ENCODE peak calls at places on chromosomes 5 and 9, in five cellular contexts. One of them, this sample, is unnamed.

GRCh38 chr9:93575706-93576295 is 583 bp upstream of the PHF2 start:
- DNase-seq in lower lobe of right lung: peak
- DNase-seq in RWPE1: peak
- DNase-seq in CD8-positive, alpha-beta T cell: peak
- DNase-seq in tibial artery: peak
- DNase-seq in this sample: no peak

GRCh38 chr5:86929123-86929766 is 311.5 kb downstream of the COX7C start:
- DNase-seq in tibial artery: no peak
- DNase-seq in lower lobe of right lung: no peak
- DNase-seq in RWPE1: no peak
- DNase-seq in CD8-positive, alpha-beta T cell: no peak
- DNase-seq in this sample: no peak

GRCh38 chr9:3251309-3251708 is 274.5 kb downstream of the RFX3 start:
- DNase-seq in tibial artery: no peak
- DNase-seq in lower lobe of right lung: no peak
- DNase-seq in RWPE1: no peak
- DNase-seq in CD8-positive, alpha-beta T cell: no peak
- DNase-seq in this sample: no peak

GRCh38 chr9:121529237-121529987 is 29.8 kb upstream of the GGTA1 start:
- DNase-seq in tibial artery: peak
- DNase-seq in RWPE1: peak
- DNase-seq in CD8-positive, alpha-beta T cell: no peak
- DNase-seq in lower lobe of right lung: peak
- DNase-seq in this sample: no peak

GRCh38 chr9:108801949-108802348 is 53.8 kb downstream of the ACTL7B start:
- DNase-seq in lower lobe of right lung: no peak
- DNase-seq in RWPE1: no peak
- DNase-seq in CD8-positive, alpha-beta T cell: no peak
- DNase-seq in tibial artery: no peak
- DNase-seq in this sample: no peak

GRCh38 chr5:91403404-91403803 is 20.3 kb upstream of the ARRDC3 start:
- DNase-seq in CD8-positive, alpha-beta T cell: no peak
- DNase-seq in tibial artery: no peak
- DNase-seq in RWPE1: no peak
- DNase-seq in lower lobe of right lung: no peak
- DNase-seq in this sample: no peak

GRCh38 chr9:130445268-130445983 is 665 bp downstream of the ASS1 start:
- DNase-seq in CD8-positive, alpha-beta T cell: no peak
- DNase-seq in tibial artery: peak
- DNase-seq in lower lobe of right lung: peak
- DNase-seq in RWPE1: peak
- DNase-seq in this sample: no peak

GRCh38 chr5:146588806-146589355 is 72.9 kb upstream of the GPR151 start:
- DNase-seq in CD8-positive, alpha-beta T cell: no peak
- DNase-seq in lower lobe of right lung: no peak
- DNase-seq in RWPE1: no peak
- DNase-seq in tibial artery: no peak
- DNase-seq in this sample: no peak

GRCh38 chr5:34620185-34620584 is 35.9 kb upstream of the RAI14 start:
- DNase-seq in tibial artery: no peak
- DNase-seq in CD8-positive, alpha-beta T cell: no peak
- DNase-seq in RWPE1: no peak
- DNase-seq in lower lobe of right lung: no peak
- DNase-seq in this sample: no peak

GRCh38 chr9:91700475-91700874 is 249.6 kb downstream of the ROR2 start:
- DNase-seq in RWPE1: no peak
- DNase-seq in tibial artery: no peak
- DNase-seq in lower lobe of right lung: no peak
- DNase-seq in CD8-positive, alpha-beta T cell: no peak
- DNase-seq in this sample: no peak

GRCh38 chr5:148687427-148687826 is 33.1 kb upstream of the HTR4 start:
- DNase-seq in lower lobe of right lung: no peak
- DNase-seq in tibial artery: no peak
- DNase-seq in CD8-positive, alpha-beta T cell: no peak
- DNase-seq in RWPE1: no peak
- DNase-seq in this sample: no peak
- TF ChIP-seq CTCF in lower lobe of right lung: no peak
- TF ChIP-seq CTCF in tibial artery: no peak
- TF ChIP-seq CTCF in CD8-positive, alpha-beta T cell: no peak
- TF ChIP-seq CTCF in RWPE1: no peak
- TF ChIP-seq CTCF in this sample: peak

GRCh38 chr9:83503881-83504280 is 34.3 kb downstream of the FRMD3 start:
- DNase-seq in tibial artery: no peak
- DNase-seq in lower lobe of right lung: no peak
- DNase-seq in RWPE1: no peak
- DNase-seq in CD8-positive, alpha-beta T cell: no peak
- DNase-seq in this sample: no peak

GRCh38 chr9:83505282-83505681 is 32.9 kb downstream of the FRMD3 start:
- DNase-seq in CD8-positive, alpha-beta T cell: no peak
- DNase-seq in lower lobe of right lung: no peak
- DNase-seq in RWPE1: no peak
- DNase-seq in tibial artery: no peak
- DNase-seq in this sample: no peak

GRCh38 chr9:83511051-83511450 is 27.1 kb downstream of the FRMD3 start:
- DNase-seq in RWPE1: peak
- DNase-seq in CD8-positive, alpha-beta T cell: no peak
- DNase-seq in tibial artery: no peak
- DNase-seq in lower lobe of right lung: no peak
- DNase-seq in this sample: no peak

GRCh38 chr9:83509372-83509771 is 28.8 kb downstream of the FRMD3 start:
- DNase-seq in CD8-positive, alpha-beta T cell: no peak
- DNase-seq in RWPE1: no peak
- DNase-seq in tibial artery: no peak
- DNase-seq in lower lobe of right lung: no peak
- DNase-seq in this sample: no peak

GRCh38 chr9:83508072-83508471 is 30.1 kb downstream of the FRMD3 start:
- DNase-seq in lower lobe of right lung: no peak
- DNase-seq in RWPE1: no peak
- DNase-seq in CD8-positive, alpha-beta T cell: peak
- DNase-seq in tibial artery: no peak
- DNase-seq in this sample: no peak
- TF ChIP-seq CTCF in lower lobe of right lung: no peak
- TF ChIP-seq CTCF in RWPE1: no peak
- TF ChIP-seq CTCF in CD8-positive, alpha-beta T cell: no peak
- TF ChIP-seq CTCF in tibial artery: no peak
- TF ChIP-seq CTCF in this sample: no peak

GRCh38 chr9:96067551-96068076 is 192.1 kb downstream of the ERCC6L2 start:
- DNase-seq in CD8-positive, alpha-beta T cell: no peak
- DNase-seq in tibial artery: no peak
- DNase-seq in lower lobe of right lung: no peak
- DNase-seq in RWPE1: no peak
- DNase-seq in this sample: no peak

GRCh38 chr9:96067004-96067403 is 191.5 kb downstream of the ERCC6L2 start:
- DNase-seq in lower lobe of right lung: no peak
- DNase-seq in RWPE1: no peak
- DNase-seq in tibial artery: peak
- DNase-seq in CD8-positive, alpha-beta T cell: no peak
- DNase-seq in this sample: no peak

GRCh38 chr9:96068511-96068910 is 193.0 kb downstream of the ERCC6L2 start:
- DNase-seq in lower lobe of right lung: no peak
- DNase-seq in CD8-positive, alpha-beta T cell: no peak
- DNase-seq in tibial artery: no peak
- DNase-seq in RWPE1: no peak
- DNase-seq in this sample: no peak

GRCh38 chr9:96071245-96072124 is 196.0 kb downstream of the ERCC6L2 start:
- DNase-seq in lower lobe of right lung: no peak
- DNase-seq in CD8-positive, alpha-beta T cell: no peak
- DNase-seq in RWPE1: peak
- DNase-seq in tibial artery: no peak
- DNase-seq in this sample: no peak

GRCh38 chr9:96069821-96070220 is 194.3 kb downstream of the ERCC6L2 start:
- DNase-seq in RWPE1: no peak
- DNase-seq in lower lobe of right lung: no peak
- DNase-seq in CD8-positive, alpha-beta T cell: no peak
- DNase-seq in tibial artery: no peak
- DNase-seq in this sample: no peak
- TF ChIP-seq CTCF in RWPE1: no peak
- TF ChIP-seq CTCF in lower lobe of right lung: no peak
- TF ChIP-seq CTCF in CD8-positive, alpha-beta T cell: no peak
- TF ChIP-seq CTCF in tibial artery: no peak
- TF ChIP-seq CTCF in this sample: no peak

DNA sequence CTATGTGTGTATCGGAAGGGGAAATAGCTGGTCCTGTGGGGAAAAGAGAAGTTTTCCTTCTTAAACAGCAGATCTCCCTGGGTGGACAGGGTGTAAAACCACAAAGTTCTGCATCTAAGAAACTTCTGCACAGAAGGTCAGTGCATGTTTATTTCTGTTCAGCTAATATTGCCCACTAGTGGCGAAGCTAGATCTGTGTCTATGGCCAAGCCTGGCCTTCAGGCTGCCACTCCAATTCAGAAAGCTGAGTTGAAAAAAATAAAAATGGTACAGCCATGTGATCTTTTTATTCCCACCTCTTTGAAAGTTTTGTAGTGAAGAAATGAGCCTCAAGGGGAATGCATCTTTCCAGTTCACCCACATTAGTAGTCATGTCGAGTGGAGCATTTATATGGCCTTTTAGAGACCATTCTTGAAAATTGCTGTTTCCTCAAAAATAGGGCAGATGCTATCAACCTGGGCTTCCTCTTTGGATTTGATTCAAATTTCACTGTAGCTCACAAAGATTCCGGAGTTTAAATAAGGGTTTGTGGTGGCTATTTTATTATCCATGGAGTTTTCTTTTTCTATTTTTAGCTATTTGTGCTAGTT is 488.0 kb downstream of the PRELID2 start:
- DNase-seq in lower lobe of right lung: no peak
- DNase-seq in tibial artery: no peak
- DNase-seq in RWPE1: peak
- DNase-seq in CD8-positive, alpha-beta T cell: no peak
- DNase-seq in this sample: no peak
- TF ChIP-seq CTCF in lower lobe of right lung: peak
- TF ChIP-seq CTCF in tibial artery: peak
- TF ChIP-seq CTCF in RWPE1: peak
- TF ChIP-seq CTCF in CD8-positive, alpha-beta T cell: no peak
- TF ChIP-seq CTCF in this sample: peak

GRCh38 chr5:72557147-72557501 is 49.9 kb upstream of the ZNF366 start:
- DNase-seq in RWPE1: no peak
- DNase-seq in CD8-positive, alpha-beta T cell: no peak
- DNase-seq in lower lobe of right lung: no peak
- DNase-seq in tibial artery: no peak
- DNase-seq in this sample: no peak
- TF ChIP-seq CTCF in RWPE1: no peak
- TF ChIP-seq CTCF in CD8-positive, alpha-beta T cell: no peak
- TF ChIP-seq CTCF in lower lobe of right lung: no peak
- TF ChIP-seq CTCF in tibial artery: no peak
- TF ChIP-seq CTCF in this sample: no peak

GRCh38 chr9:128420651-128421473 is at the start of gene CERCAM:
- DNase-seq in tibial artery: peak
- DNase-seq in lower lobe of right lung: peak
- DNase-seq in RWPE1: peak
- DNase-seq in CD8-positive, alpha-beta T cell: peak
- DNase-seq in this sample: peak
- TF ChIP-seq CTCF in tibial artery: no peak
- TF ChIP-seq CTCF in lower lobe of right lung: no peak
- TF ChIP-seq CTCF in RWPE1: no peak
- TF ChIP-seq CTCF in CD8-positive, alpha-beta T cell: no peak
- TF ChIP-seq CTCF in this sample: no peak

GRCh38 chr9:114261026-114261425 is 61.9 kb upstream of the ORM1 start:
- DNase-seq in RWPE1: no peak
- DNase-seq in lower lobe of right lung: no peak
- DNase-seq in tibial artery: no peak
- DNase-seq in CD8-positive, alpha-beta T cell: no peak
- DNase-seq in this sample: no peak

GRCh38 chr9:114259800-114260523 is 62.9 kb upstream of the ORM1 start:
- DNase-seq in tibial artery: no peak
- DNase-seq in CD8-positive, alpha-beta T cell: no peak
- DNase-seq in RWPE1: no peak
- DNase-seq in lower lobe of right lung: no peak
- DNase-seq in this sample: no peak

GRCh38 chr9:114258866-114259799 is 63.8 kb upstream of the ORM1 start:
- DNase-seq in tibial artery: no peak
- DNase-seq in RWPE1: no peak
- DNase-seq in CD8-positive, alpha-beta T cell: no peak
- DNase-seq in lower lobe of right lung: no peak
- DNase-seq in this sample: no peak

GRCh38 chr9:114261987-114262386 is 60.9 kb upstream of the ORM1 start:
- DNase-seq in CD8-positive, alpha-beta T cell: no peak
- DNase-seq in RWPE1: no peak
- DNase-seq in tibial artery: no peak
- DNase-seq in lower lobe of right lung: no peak
- DNase-seq in this sample: no peak

GRCh38 chr9:114258218-114258617 is 64.7 kb upstream of the ORM1 start:
- DNase-seq in CD8-positive, alpha-beta T cell: no peak
- DNase-seq in lower lobe of right lung: no peak
- DNase-seq in tibial artery: no peak
- DNase-seq in RWPE1: no peak
- DNase-seq in this sample: no peak
- TF ChIP-seq CTCF in CD8-positive, alpha-beta T cell: no peak
- TF ChIP-seq CTCF in lower lobe of right lung: no peak
- TF ChIP-seq CTCF in tibial artery: no peak
- TF ChIP-seq CTCF in RWPE1: no peak
- TF ChIP-seq CTCF in this sample: no peak